ENCODE peak calls at places on chromosomes 7 and 10, in six cellular contexts. S is bronchial epithelial cell; N is hepatocyte; C is vagina; Q is CD8-positive, alpha-beta T cell; X is psoas muscle. J is an unnamed sample. For H3K27me3, the result is how much of the 10 kb centered on the place peaks cover.

GRCh38 chr7:27175626-27176342 is 1.7 kb upstream of the HOXA10 start:
- DNase-seq in S (no peak), N (no peak), C (no peak), Q (no peak), X (no peak), J (no peak)

GRCh38 chr7:151671514-151671913 is 151.8 kb upstream of the RHEB start:
- DNase-seq in S (peak), N (no peak), C (no peak), Q (no peak), X (no peak), J (no peak)

GRCh38 chr10:9012312-9012711 is 957.8 kb downstream of the GATA3 start:
- DNase-seq in S (peak), N (no peak), C (no peak), Q (no peak), X (no peak), J (no peak)

GRCh38 chr7:68321076-68321639 is 1277.1 kb upstream of the AUTS2 start:
- DNase-seq in S (peak), N (peak), C (no peak), Q (no peak), X (peak), J (peak)

GRCh38 chr10:110757563-110757962 is 113.4 kb downstream of the RBM20 start:
- DNase-seq in S (no peak), N (no peak), C (no peak), Q (no peak), X (no peak), J (no peak)

GRCh38 chr10:57494481-57494880 is 773.2 kb downstream of the IPMK start:
- DNase-seq in S (no peak), N (no peak), C (no peak), Q (no peak), X (no peak), J (no peak)

GRCh38 chr7:124100190-124100589 is 67.3 kb upstream of the TMEM229A start:
- DNase-seq in S (no peak), N (no peak), C (no peak), Q (no peak), X (no peak), J (no peak)

GRCh38 chr10:95236068-95236903 is 42.2 kb downstream of the ACSM6 start:
- DNase-seq in S (peak), N (no peak), C (no peak), Q (no peak), X (no peak), J (no peak)

GRCh38 chr10:13404305-13404759 is 56.2 kb upstream of the SEPHS1 start:
- DNase-seq in S (no peak), N (peak), C (no peak), Q (no peak), X (no peak), J (no peak)

GRCh38 chr7:157807510-157807909 is 470.7 kb downstream of the DNAJB6 start:
- DNase-seq in S (peak), N (no peak), C (no peak), Q (no peak), X (no peak), J (no peak)

GRCh38 chr7:104976966-104977636 is 36.9 kb upstream of the KMT2E start:
- DNase-seq in S (no peak), N (no peak), C (no peak), Q (no peak), X (no peak), J (no peak)

GRCh38 chr7:32536585-32536984 is 41.3 kb downstream of the AVL9 start:
- DNase-seq in S (peak), N (no peak), C (no peak), Q (no peak), X (no peak), J (no peak)

GRCh38 chr10:62690703-62691102 is 113.8 kb upstream of the ADO start:
- DNase-seq in S (no peak), N (no peak), C (no peak), Q (no peak), X (no peak), J (no peak)

GRCh38 chr10:6070647-6071046 is 8.5 kb upstream of the IL2RA start:
- DNase-seq in S (no peak), N (no peak), C (no peak), Q (no peak), X (no peak), J (no peak)

GRCh38 chr10:93123766-93124165 is 50.1 kb downstream of the CYP26A1 start:
- DNase-seq in S (no peak), N (no peak), C (no peak), Q (no peak), X (no peak), J (no peak)

GRCh38 chr7:151449990-151450389 is 10.0 kb upstream of the CRYGN start:
- DNase-seq in S (no peak), N (no peak), C (no peak), Q (no peak), X (no peak), J (no peak)

GRCh38 chr7:149753370-149754233 is 19.8 kb downstream of the ZNF467 start:
- DNase-seq in S (peak), N (peak), C (no peak), Q (no peak), X (no peak), J (peak)

GRCh38 chr7:43501881-43502280 is 81.0 kb upstream of the STK17A start:
- DNase-seq in S (no peak), N (no peak), C (no peak), Q (no peak), X (no peak), J (no peak)

GRCh38 chr7:107319724-107320228 is 150.1 kb upstream of the GPR22 start:
- DNase-seq in S (no peak), N (no peak), C (no peak), Q (no peak), X (no peak), J (no peak)

GRCh38 chr7:67251986-67252558 is 255.4 kb downstream of the TYW1 start:
- DNase-seq in S (no peak), N (no peak), C (no peak), Q (no peak), X (no peak), J (no peak)

GRCh38 chr7:81676813-81677212 is 93.0 kb downstream of the HGF start:
- DNase-seq in S (peak), N (no peak), C (no peak), Q (no peak), X (no peak), J (peak)

GRCh38 chr10:49167629-49168540 is 20.3 kb downstream of the TMEM273 start:
- DNase-seq in S (no peak), N (no peak), C (peak), Q (no peak), X (no peak), J (no peak)

GRCh38 chr7:115340828-115341227 is 418.9 kb downstream of the MDFIC start:
- DNase-seq in S (peak), N (no peak), C (no peak), Q (no peak), X (no peak), J (no peak)

GRCh38 chr7:106278695-106279094 is 6.1 kb downstream of the NAMPT start:
- DNase-seq in S (no peak), N (no peak), C (no peak), Q (no peak), X (no peak), J (no peak)

GRCh38 chr7:106279425-106280182 is 5.2 kb downstream of the NAMPT start:
- DNase-seq in S (no peak), N (no peak), C (no peak), Q (no peak), X (no peak), J (no peak)

GRCh38 chr7:106277976-106278375 is 6.8 kb downstream of the NAMPT start:
- DNase-seq in S (no peak), N (no peak), C (no peak), Q (no peak), X (no peak), J (no peak)

GRCh38 chr7:106273009-106273695 is 11.6 kb downstream of the NAMPT start:
- DNase-seq in S (no peak), N (no peak), C (no peak), Q (no peak), X (no peak), J (no peak)

DNA sequence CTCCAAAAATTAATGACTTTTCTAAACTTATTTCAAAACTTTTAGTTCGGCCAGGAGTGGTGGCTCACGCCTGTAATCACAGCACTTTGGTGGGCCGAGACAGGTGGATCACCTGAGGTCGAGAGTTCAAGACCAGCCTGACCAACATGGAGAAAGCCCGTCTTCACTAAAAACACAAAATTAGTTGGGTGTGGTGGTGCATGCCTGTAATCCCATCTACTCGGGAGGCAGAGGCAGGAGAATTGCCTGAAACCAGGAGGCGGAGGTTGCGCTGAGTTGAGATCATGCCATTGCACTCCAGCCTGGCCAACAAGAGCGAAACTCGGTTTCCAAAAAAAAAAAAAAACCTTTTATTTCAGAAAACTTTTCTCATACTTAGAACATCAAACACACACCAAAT is 8.3 kb downstream of the NAMPT start:
- DNase-seq in S (no peak), N (no peak), C (no peak), Q (no peak), X (no peak), J (no peak)
- TF ChIP-seq CTCF in S (no peak), N (no peak), C (no peak), Q (no peak), X (no peak), J (no peak)

DNA sequence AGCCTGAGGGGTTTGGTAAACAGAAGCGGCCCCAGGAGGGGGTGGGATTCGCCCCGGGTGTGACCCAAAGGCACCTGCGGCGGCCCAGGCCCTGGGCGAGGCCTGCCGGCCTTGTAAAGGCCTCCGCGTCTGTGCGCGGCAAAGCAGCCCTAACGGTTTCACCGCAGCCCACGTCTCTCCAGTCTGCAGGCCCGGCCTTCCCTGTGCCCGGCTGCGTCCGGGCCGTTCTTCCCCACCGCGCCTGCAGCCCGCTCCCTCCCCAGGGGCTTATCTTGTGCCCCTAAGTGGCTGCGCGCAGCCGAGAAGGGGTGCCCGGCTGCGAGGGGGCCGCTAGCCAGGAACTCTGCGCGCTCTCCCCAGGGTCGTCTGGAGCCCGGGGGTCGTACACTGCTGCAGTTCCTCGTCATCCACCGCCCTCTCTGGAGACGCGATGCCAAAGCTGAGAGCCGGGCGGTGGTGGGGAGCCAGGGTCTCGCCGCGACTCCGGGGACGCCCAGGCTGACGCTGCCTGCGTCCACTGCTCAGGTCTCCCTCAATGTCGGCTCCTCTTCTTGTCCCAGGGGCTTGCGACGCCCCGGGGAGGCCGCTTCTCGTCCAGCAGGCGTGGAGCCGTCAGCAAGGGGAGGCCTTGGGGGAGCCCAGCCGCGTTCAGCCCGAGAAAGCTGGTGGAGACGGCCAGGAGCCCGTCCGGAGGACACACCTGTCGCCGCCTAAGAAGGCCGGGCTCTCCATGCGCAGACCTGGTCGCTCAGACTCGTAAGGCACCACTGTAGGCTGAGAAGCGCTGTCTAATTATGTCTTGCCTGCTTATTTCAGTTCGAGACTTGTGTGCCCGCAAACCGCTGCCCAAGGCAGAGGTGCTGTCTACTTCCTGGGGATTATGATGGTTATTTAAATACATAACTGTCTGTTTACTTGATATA is 132.3 kb downstream of the SPAG6 start:
- DNase-seq in S (no peak), N (peak), C (no peak), Q (no peak), X (no peak), J (no peak)
- H3K4me3 ChIP-seq in S (no peak), N (no peak), C (no peak), Q (no peak), X (no peak), J (no peak)

DNA sequence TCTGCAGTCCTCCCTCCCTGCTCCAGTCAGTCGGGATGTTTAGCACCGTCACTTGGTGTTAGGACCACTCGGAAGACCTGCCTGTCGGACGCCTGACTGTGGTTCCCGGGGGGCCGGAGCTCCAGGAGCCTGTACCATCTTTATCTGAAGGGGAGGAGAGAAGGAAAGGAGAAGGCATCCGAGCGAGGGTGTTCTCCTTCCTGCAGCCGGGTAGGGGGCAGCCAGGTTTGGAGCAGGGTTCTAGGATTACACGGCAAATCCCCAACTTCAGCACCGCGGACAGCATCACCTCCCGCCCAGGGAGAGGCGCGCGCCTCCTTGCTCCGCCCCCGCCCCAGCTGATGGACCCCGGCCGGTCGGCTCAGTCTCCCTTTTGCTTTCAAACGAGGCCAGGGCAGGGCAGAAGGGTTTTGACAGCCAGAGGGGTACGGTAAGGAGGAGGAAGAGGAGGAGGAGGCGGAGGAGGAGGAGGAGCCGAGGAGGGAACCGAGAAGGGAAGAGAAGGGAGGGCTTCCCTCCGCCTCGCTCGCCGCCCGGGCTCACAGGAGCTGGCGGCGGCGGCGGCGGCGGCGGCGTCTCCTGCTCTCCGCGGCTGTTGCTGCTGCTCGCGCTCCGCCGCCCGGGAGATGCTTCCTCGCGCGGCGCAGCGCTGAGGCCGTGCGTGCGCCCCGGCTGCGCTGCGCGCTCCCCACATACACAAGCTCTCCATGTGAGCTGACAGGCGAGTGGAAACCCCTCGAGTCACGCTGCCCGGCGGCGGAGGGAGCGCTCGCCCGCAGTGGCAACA is 743 bp upstream of the CNTNAP2 start:
- DNase-seq in S (peak), N (peak), C (no peak), Q (no peak), X (peak), J (peak)
- H3K27me3 ChIP-seq in S (under half), N (under half), C (under half), Q (under half), X (under half), J (under half)

GRCh38 chr10:77711683-77712049 is 74.1 kb upstream of the KCNMA1 start:
- DNase-seq in S (no peak), N (no peak), C (no peak), Q (no peak), X (no peak), J (no peak)
- TF ChIP-seq CTCF in S (no peak), N (no peak), C (no peak), Q (peak), X (no peak), J (no peak)

GRCh38 chr7:20459411-20459810 is 128.7 kb downstream of the ITGB8 start:
- DNase-seq in S (no peak), N (no peak), C (no peak), Q (no peak), X (no peak), J (no peak)
- H3K4me3 ChIP-seq in S (no peak), N (no peak), C (no peak), Q (no peak), X (no peak), J (no peak)